ENCODE peak calls at places on chromosomes 2 and 18, in five cellular contexts. K is OCI-LY7, W is neural progenitor cell, P is foreskin fibroblast, N is glutamatergic neuron. D is an unnamed sample.
A peak's percentile ranks its signal among the peaks of the same experiment; 100 is the strongest.

GRCh38 chr2:121260370-121261154 is 24.4 kb downstream of the TFCP2L1 start:
- DNase-seq in W (no peak), K (no peak), P (no peak), N (no peak), D (no peak)

GRCh38 chr18:51054764-51055163 is 24.8 kb downstream of the SMAD4 start:
- DNase-seq in K (no peak), N (no peak), W (no peak), P (no peak), D (no peak)

GRCh38 chr2:88737385-88737784 is 45.9 kb downstream of the RPIA start:
- DNase-seq in W (no peak), N (no peak), P (peak; percentile 41), K (no peak), D (no peak)

GRCh38 chr18:54416459-54416858 is 58.8 kb downstream of the C18orf54 start:
- DNase-seq in N (no peak), W (peak; percentile 4), P (peak; percentile 26), K (no peak), D (no peak)

GRCh38 chr2:201961401-201961800 is 72.3 kb upstream of the FZD7 start:
- DNase-seq in N (no peak), W (no peak), P (no peak), K (no peak), D (no peak)

GRCh38 chr18:3411854-3412268 is 38.1 kb upstream of the TGIF1 start:
- DNase-seq in W (no peak), K (no peak), N (no peak), P (no peak), D (no peak)

GRCh38 chr2:218876562-218877219 is 4.0 kb upstream of the WNT10A start:
- DNase-seq in P (peak; percentile 41), W (peak; percentile 80), K (peak; percentile 73), N (peak; percentile 80), D (peak; percentile 84)

GRCh38 chr18:44742741-44743311 is 62.1 kb downstream of the SETBP1 start:
- DNase-seq in K (no peak), P (peak; percentile 70), N (peak; percentile 58), W (peak; percentile 31), D (no peak)

GRCh38 chr2:71426721-71427120 is 26.6 kb upstream of the DYSF start:
- DNase-seq in P (no peak), K (no peak), N (no peak), W (no peak), D (no peak)

GRCh38 chr2:62675062-62675461 is 30.5 kb upstream of the EHBP1 start:
- DNase-seq in P (no peak), N (no peak), W (no peak), K (no peak), D (no peak)

GRCh38 chr2:137192366-137193315 is 427.3 kb downstream of the THSD7B start:
- DNase-seq in K (no peak), W (no peak), N (no peak), P (peak; percentile 23), D (no peak)

DNA sequence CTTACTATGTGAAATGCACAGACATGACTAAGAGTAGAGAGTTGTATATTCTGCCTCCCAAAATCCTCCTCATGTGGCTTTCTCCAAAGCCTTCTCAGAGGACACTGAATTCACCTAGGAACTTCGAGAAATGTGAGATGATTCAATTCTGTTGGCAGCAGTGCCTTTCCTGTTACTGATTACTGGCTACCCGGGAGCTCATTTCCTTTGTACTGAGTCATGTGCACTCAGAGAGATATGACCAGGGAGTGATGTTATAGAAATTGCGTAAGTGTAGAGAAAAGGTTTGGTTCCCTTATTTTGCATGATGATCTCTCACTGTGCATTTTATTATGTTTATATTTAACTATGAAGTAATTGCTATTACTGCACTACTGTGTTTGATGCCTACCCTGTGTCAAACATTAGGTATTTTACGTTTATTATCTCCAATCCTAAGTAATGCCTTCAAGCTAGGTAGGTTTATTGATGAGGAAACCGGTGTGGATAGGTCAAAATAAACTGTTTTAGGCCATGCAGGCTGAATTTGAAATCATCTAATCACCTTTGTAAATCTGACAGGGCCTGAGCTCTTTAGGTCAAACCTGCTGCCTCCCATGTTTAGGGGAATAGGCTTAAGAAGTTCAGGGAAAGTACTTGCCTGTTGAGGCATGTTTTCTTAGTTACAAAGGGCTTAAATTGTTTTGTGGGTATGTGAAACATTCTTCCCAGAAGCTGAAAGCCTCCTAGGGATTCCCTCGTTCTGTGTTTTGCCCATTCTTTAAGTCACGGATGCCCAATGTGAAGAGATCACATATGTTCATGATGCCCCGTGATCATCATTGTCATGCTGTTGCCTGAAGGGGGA is 86.8 kb downstream of the FMNL2 start:
- DNase-seq in W (no peak), K (no peak), P (peak; percentile 97), N (no peak), D (no peak)
- TF ChIP-seq CTCF in W (no peak), K (no peak), P (no peak), N (no peak), D (no peak)

DNA sequence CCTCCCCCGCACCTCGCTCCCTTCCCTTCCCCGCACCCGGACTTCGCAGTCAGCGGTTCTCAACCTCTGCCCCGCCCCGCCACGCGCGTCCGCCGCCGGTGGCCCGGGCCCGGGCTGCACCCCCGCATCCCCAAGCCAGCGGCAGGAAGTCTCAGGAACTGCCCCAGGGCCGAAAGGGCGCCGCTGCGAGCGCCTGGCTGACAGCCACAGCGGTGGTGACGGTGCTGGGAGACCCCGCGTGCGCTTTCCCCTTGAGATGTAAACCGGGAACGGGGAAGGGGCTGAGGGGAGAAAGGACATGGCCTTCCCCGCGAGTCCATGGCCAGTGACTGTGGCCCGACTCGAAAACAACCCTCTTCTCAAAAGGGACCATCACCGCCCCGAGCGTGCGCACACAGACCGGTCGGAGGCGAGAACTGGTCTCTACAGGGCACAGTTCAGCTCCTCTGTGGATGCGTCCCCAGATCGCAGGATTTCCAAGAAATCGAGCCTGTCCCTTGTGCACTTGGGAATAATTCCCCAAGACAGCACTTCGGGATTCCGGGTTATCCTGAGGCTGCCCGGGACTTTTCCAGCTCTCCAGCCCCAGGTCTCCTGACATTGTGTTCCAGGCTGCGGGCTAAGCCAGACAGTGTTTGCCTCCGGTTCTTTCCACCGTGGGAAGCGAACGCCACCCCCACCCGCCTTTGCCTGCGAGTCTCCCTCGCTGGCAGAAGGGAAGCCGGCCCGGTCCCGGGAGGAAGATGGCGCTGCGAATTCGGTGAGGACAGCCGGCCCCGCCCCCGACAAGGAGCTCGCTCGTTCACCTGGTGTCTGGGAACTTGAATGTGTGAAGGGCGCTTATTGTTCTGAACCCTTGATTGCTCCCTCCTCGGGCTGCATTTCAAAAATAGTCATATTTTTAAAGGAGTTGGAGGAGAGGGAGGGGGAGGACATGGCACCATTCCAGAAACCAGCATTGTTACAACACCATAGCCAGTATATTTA is 2.7 kb downstream of the LRATD1 start:
- DNase-seq in N (peak; percentile 75), P (peak; percentile 42), K (no peak), W (peak; percentile 67), D (peak; percentile 23)
- TF ChIP-seq CTCF in N (no peak), P (peak; percentile 8), K (no peak), W (peak; percentile 18), D (no peak)

GRCh38 chr2:3535794-3536681 is 16.7 kb upstream of the ADI1 start:
- DNase-seq in P (peak; percentile 82), K (peak; percentile 45), N (no peak), W (no peak), D (peak; percentile 36)

GRCh38 chr2:3539836-3540235 is 18.3 kb downstream of the RNASEH1 start:
- DNase-seq in P (no peak), W (no peak), N (no peak), K (no peak), D (no peak)

GRCh38 chr2:3534251-3534814 is 15.0 kb upstream of the ADI1 start:
- DNase-seq in K (no peak), W (no peak), N (no peak), P (no peak), D (no peak)

GRCh38 chr2:3535467-3535793 is 16.1 kb upstream of the ADI1 start:
- DNase-seq in K (peak; percentile 65), N (no peak), W (no peak), P (no peak), D (no peak)

GRCh38 chr2:3536682-3537632 is 17.6 kb upstream of the ADI1 start:
- DNase-seq in P (peak; percentile 34), W (peak; percentile 51), N (peak; percentile 51), K (peak; percentile 83), D (peak; percentile 61)
- TF ChIP-seq CTCF in P (peak; percentile 25), W (peak; percentile 51), N (no peak), K (peak; percentile 84), D (peak; percentile 14)

GRCh38 chr2:232319117-232320037 is 59.2 kb upstream of the ALPP start:
- DNase-seq in P (no peak), K (no peak), W (no peak), N (no peak), D (no peak)

GRCh38 chr2:232315923-232316299 is 62.6 kb upstream of the ALPP start:
- DNase-seq in P (no peak), W (no peak), N (no peak), K (no peak), D (no peak)

GRCh38 chr2:232318175-232318855 is 60.2 kb upstream of the ALPP start:
- DNase-seq in K (no peak), P (no peak), W (no peak), N (no peak), D (no peak)

GRCh38 chr2:232316382-232317190 is 62.0 kb upstream of the ALPP start:
- DNase-seq in K (no peak), P (no peak), W (no peak), N (no peak), D (no peak)

GRCh38 chr2:232315049-232315922 is 63.3 kb upstream of the ALPP start:
- DNase-seq in K (no peak), W (no peak), P (peak; percentile 94), N (no peak), D (peak; percentile 59)
- TF ChIP-seq CTCF in K (no peak), W (no peak), P (peak; percentile 11), N (no peak), D (no peak)

D was measured in GM20000.